ENCODE peak calls at places on chromosomes 13 and 19, in four cellular contexts. R is HFF-Myc, K is H9, N is GM23338. C is an unnamed sample.

GRCh38 chr13:110779046-110779445 is 65.5 kb downstream of the ING1 start:
- DNase-seq in K (no peak), N (no peak), R (peak; percentile 11), C (no peak)

GRCh38 chr13:67168384-67168783 is 61.8 kb downstream of the PCDH9 start:
- DNase-seq in R (no peak), N (no peak), K (no peak), C (no peak)

GRCh38 chr13:97388385-97388784 is 45.6 kb upstream of the RAP2A start:
- DNase-seq in N (no peak), K (no peak), R (no peak), C (no peak)

GRCh38 chr13:66915596-66916185 is 314.4 kb downstream of the PCDH9 start:
- DNase-seq in R (no peak), N (no peak), K (no peak), C (no peak)

GRCh38 chr13:94345374-94346195 is 133.9 kb downstream of the DCT start:
- DNase-seq in N (no peak), K (no peak), R (peak; percentile 63), C (no peak)

GRCh38 chr19:3006075-3006767 is 22.9 kb downstream of the TLE2 start:
- DNase-seq in K (peak; percentile 99), N (peak; percentile 97), R (no peak), C (no peak)

GRCh38 chr19:2111425-2111824 is 14.7 kb downstream of the IZUMO4 start:
- DNase-seq in K (no peak), N (no peak), R (no peak), C (no peak)

GRCh38 chr13:30438286-30438685 is 16.0 kb downstream of the UBE2L5 start:
- DNase-seq in N (no peak), K (no peak), R (no peak), C (no peak)

GRCh38 chr19:29548483-29549085 is 22.8 kb downstream of the VSTM2B start:
- DNase-seq in N (no peak), K (peak; percentile 13), R (no peak), C (no peak)

GRCh38 chr13:23578411-23579071 is 8.3 kb downstream of the TNFRSF19 start:
- DNase-seq in N (peak; percentile 74), K (peak; percentile 75), R (peak; percentile 41), C (peak; percentile 74)

GRCh38 chr19:45852145-45852750 is 10.7 kb downstream of the SYMPK start:
- DNase-seq in R (no peak), K (no peak), N (no peak), C (no peak)

GRCh38 chr13:113552786-113553540 is 31.6 kb upstream of the TFDP1 start:
- DNase-seq in N (no peak), R (no peak), K (peak; percentile 21), C (no peak)

GRCh38 chr19:42280761-42281174 is 11.7 kb downstream of the CIC start:
- DNase-seq in K (no peak), N (no peak), R (no peak), C (no peak)

GRCh38 chr13:27600712-27601111 is 19.6 kb downstream of the LNX2 start:
- DNase-seq in N (no peak), R (no peak), K (no peak), C (no peak)

GRCh38 chr19:39568604-39569003 is 28.6 kb upstream of the EID2 start:
- DNase-seq in R (no peak), K (no peak), N (no peak), C (no peak)

GRCh38 chr13:72651196-72651595 is 76.2 kb downstream of the MZT1 start:
- DNase-seq in R (no peak), K (no peak), N (peak; percentile 50), C (no peak)

GRCh38 chr13:63737418-63737817 is 2321.8 kb upstream of the PCDH20 start:
- DNase-seq in N (no peak), R (no peak), K (peak; percentile 10), C (no peak)

GRCh38 chr13:41742917-41743552 is 217.9 kb downstream of the VWA8 start:
- DNase-seq in K (no peak), N (no peak), R (no peak), C (no peak)

GRCh38 chr13:33109319-33109718 is 93.1 kb downstream of the KL start:
- DNase-seq in R (no peak), K (no peak), N (no peak), C (no peak)

GRCh38 chr19:45477713-45478453 is 10.1 kb downstream of the FOSB start:
- DNase-seq in K (no peak), N (no peak), R (no peak), C (no peak)

GRCh38 chr13:61013782-61014181 is 401.9 kb downstream of the PCDH20 start:
- DNase-seq in N (no peak), R (no peak), K (no peak), C (no peak)

GRCh38 chr19:14370169-14370998 is 10.9 kb upstream of the ADGRE5 start:
- DNase-seq in N (no peak), K (no peak), R (no peak), C (peak; percentile 41)

GRCh38 chr13:45108716-45109706 is 11.3 kb upstream of the GTF2F2 start:
- DNase-seq in K (peak; percentile 74), N (peak; percentile 77), R (no peak), C (peak; percentile 52)

GRCh38 chr13:109858319-109858718 is 71.9 kb upstream of the IRS2 start:
- DNase-seq in K (no peak), R (no peak), N (no peak), C (no peak)

GRCh38 chr19:48646192-48646911 is 365 bp upstream of the CA11 start:
- DNase-seq in K (peak; percentile 96), N (peak; percentile 99), R (no peak), C (peak; percentile 93)

GRCh38 chr19:10018219-10018618 is 4.9 kb downstream of the RDH8 start:
- DNase-seq in N (no peak), K (no peak), R (no peak), C (no peak)

GRCh38 chr19:32781280-32781679 is 61.7 kb downstream of the TDRD12 start:
- DNase-seq in K (no peak), R (no peak), N (no peak), C (no peak)

GRCh38 chr19:13127051-13127450 is 9.0 kb downstream of the NACC1 start:
- DNase-seq in K (no peak), R (no peak), N (no peak), C (no peak)

GRCh38 chr13:106151056-106151699 is 384.3 kb downstream of the EFNB2 start:
- DNase-seq in R (peak; percentile 79), N (peak; percentile 51), K (no peak), C (no peak)

GRCh38 chr19:47257411-47258169 is 1.3 kb downstream of the CCDC9 start:
- DNase-seq in R (no peak), K (no peak), N (peak; percentile 92), C (no peak)

GRCh38 chr19:48990400-48990799 is 2.7 kb downstream of the GYS1 start:
- DNase-seq in K (no peak), R (no peak), N (no peak), C (no peak)

DNA sequence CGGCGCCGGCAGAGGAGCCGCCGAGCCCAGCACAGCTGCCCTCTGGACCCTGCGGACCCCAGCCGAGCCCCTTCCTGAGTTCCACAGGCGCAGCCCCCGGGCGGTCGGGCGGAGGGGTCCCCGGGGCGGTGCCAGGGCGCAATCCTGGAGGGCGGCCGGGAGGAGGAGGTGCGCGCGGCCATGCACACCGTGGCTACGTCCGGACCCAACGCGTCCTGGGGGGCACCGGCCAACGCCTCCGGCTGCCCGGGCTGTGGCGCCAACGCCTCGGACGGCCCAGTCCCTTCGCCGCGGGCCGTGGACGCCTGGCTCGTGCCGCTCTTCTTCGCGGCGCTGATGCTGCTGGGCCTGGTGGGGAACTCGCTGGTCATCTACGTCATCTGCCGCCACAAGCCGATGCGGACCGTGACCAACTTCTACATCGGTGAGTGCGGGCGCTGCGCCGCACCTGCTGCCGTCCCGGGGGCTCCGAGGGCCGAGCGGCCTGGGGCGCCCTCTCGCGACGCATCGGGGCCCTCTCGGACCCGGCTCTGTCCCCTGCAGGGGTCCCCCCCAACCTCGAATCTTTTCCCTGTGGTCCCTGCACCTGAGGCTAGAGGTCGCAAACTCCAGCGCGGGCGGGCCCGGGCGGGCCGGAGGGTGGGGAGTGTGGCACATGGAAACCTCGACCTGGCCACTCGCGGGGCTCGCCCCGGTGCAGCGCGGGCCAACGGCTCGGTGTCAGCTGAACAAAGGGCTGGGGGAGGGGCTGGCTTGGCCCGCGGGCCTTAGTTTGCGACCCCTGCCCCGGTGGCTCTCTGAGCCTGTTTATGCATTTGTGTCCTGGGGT is at the start of gene KISS1R:
- DNase-seq in K (peak; percentile 89), N (peak; percentile 93), R (no peak), C (peak; percentile 74)
- TF ChIP-seq CTCF in K (peak; percentile 85), N (peak; percentile 65), R (peak; percentile 54), C (peak; percentile 72)

GRCh38 chr13:43804461-43805070 is 17.8 kb upstream of the ENOX1 start:
- DNase-seq in R (no peak), K (no peak), N (peak; percentile 80), C (peak; percentile 43)
- TF ChIP-seq CTCF in R (peak; percentile 14), K (peak; percentile 77), N (peak; percentile 82), C (peak; percentile 44)

DNA sequence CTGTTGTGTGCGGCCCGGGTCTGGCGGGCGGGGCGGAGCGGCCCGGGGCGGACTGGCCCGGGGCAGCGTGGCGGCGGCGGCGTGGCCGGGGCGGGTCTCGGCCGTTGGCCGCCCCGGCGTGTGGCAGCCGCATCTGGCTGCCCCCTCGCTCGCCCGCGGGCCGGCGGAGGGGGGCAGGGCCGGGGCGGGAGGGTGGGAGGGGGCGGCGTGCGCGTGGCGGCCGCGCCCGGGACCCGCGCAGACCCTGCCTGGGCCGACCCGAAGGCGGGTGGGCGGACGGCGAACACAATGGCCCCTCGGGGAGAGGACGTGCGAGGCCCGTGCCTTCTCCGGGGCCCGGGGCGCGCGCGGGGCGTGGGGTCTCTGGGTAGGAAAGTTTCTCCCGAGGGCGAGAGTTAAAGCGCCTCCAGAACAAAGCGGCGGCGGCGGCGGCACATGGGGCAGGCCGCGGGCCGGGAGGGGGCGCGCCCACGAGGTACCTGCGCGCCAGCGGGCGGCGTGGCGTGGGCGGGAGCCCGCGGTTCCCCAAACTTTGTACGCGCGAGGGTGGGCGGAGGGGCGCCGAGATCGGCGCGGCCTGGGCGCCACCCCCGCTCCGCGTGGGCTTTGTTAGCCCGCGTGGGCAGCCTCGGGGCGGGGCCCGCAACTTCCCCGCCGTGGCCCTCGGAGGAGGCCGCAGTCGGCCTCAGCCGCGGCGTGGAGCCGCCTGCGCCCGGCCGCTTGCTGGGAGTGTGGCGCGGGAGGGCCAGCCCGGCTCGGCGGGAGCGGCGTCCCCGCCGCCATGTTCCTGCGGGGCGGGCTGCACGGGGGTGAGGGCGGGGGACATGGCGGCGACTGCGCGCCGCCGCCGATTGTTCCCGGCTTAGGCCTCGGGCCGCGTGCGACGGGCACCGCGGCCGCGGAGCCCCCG is 764 bp downstream of the MIR17HG start:
- DNase-seq in R (no peak), K (no peak), N (no peak), C (peak; percentile 79)
- TF ChIP-seq CTCF in R (no peak), K (no peak), N (no peak), C (peak; percentile 39)

DNA sequence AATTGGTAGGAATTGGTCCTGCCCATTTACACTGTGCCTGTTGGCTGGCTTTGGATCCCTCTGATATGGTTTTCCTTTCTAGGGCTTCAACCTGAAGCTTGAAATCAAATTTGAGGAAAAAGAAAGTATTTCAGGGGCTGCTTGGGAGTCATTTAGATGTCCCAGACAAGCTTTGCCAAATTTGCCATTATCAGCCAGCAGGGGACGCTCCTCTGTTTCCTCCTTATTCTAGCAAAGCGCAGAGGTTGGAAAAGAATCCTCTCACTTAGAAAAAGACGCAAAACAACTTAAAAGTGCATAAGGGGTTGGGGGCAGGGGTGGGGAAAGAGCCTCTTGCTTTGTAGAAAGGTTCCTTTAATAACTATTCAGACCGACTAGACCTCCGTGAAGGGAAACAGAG is 1211.1 kb upstream of the PCDH20 start:
- DNase-seq in N (peak; percentile 83), R (no peak), K (peak; percentile 56), C (peak; percentile 20)
- TF ChIP-seq CTCF in N (peak; percentile 92), R (no peak), K (peak; percentile 79), C (peak; percentile 39)